ENCODE peak calls at places on chromosomes 13 and 19, in ten cellular contexts. One of them, this sample, is unnamed.

GRCh38 chr19:50693064-50693975 is 26.3 kb downstream of the SHANK1 start:
- DNase-seq in PC-3: no peak
- DNase-seq in CD8-positive, alpha-beta T cell: no peak
- DNase-seq in psoas muscle: peak; percentile 29
- DNase-seq in uterus: no peak
- DNase-seq in vagina: no peak
- DNase-seq in right atrium auricular region: no peak
- DNase-seq in aorta: no peak
- DNase-seq in heart right ventricle: no peak
- DNase-seq in sigmoid colon: no peak
- DNase-seq in this sample: no peak

GRCh38 chr19:13164370-13165090 is 14.3 kb downstream of the IER2 start:
- DNase-seq in PC-3: peak; percentile 75
- DNase-seq in right atrium auricular region: no peak
- DNase-seq in aorta: peak; percentile 72
- DNase-seq in uterus: peak; percentile 64
- DNase-seq in CD8-positive, alpha-beta T cell: no peak
- DNase-seq in heart right ventricle: peak; percentile 89
- DNase-seq in sigmoid colon: peak; percentile 77
- DNase-seq in vagina: no peak
- DNase-seq in psoas muscle: peak; percentile 78
- DNase-seq in this sample: no peak

GRCh38 chr13:77230560-77230959 is 96.3 kb downstream of the MYCBP2 start:
- DNase-seq in sigmoid colon: no peak
- DNase-seq in uterus: no peak
- DNase-seq in right atrium auricular region: no peak
- DNase-seq in aorta: no peak
- DNase-seq in PC-3: no peak
- DNase-seq in heart right ventricle: no peak
- DNase-seq in vagina: no peak
- DNase-seq in psoas muscle: no peak
- DNase-seq in CD8-positive, alpha-beta T cell: no peak
- DNase-seq in this sample: no peak

GRCh38 chr19:5572556-5573286 is 5.0 kb upstream of the TINCR start:
- DNase-seq in uterus: no peak
- DNase-seq in heart right ventricle: no peak
- DNase-seq in sigmoid colon: no peak
- DNase-seq in CD8-positive, alpha-beta T cell: no peak
- DNase-seq in right atrium auricular region: no peak
- DNase-seq in vagina: no peak
- DNase-seq in psoas muscle: no peak
- DNase-seq in PC-3: peak; percentile 53
- DNase-seq in aorta: no peak
- DNase-seq in this sample: no peak

GRCh38 chr13:75723927-75724326 is 87.8 kb downstream of the LMO7 start:
- DNase-seq in vagina: no peak
- DNase-seq in uterus: no peak
- DNase-seq in aorta: no peak
- DNase-seq in heart right ventricle: no peak
- DNase-seq in psoas muscle: no peak
- DNase-seq in right atrium auricular region: no peak
- DNase-seq in sigmoid colon: no peak
- DNase-seq in PC-3: no peak
- DNase-seq in CD8-positive, alpha-beta T cell: no peak
- DNase-seq in this sample: no peak

GRCh38 chr13:37074703-37075102 is 15.2 kb upstream of the SUPT20H start:
- DNase-seq in right atrium auricular region: no peak
- DNase-seq in CD8-positive, alpha-beta T cell: no peak
- DNase-seq in heart right ventricle: no peak
- DNase-seq in aorta: no peak
- DNase-seq in PC-3: peak; percentile 48
- DNase-seq in sigmoid colon: no peak
- DNase-seq in psoas muscle: no peak
- DNase-seq in vagina: no peak
- DNase-seq in uterus: no peak
- DNase-seq in this sample: no peak

GRCh38 chr19:861756-862528 is 2.5 kb downstream of the CFD start:
- DNase-seq in heart right ventricle: no peak
- DNase-seq in vagina: no peak
- DNase-seq in CD8-positive, alpha-beta T cell: peak; percentile 47
- DNase-seq in psoas muscle: peak; percentile 81
- DNase-seq in PC-3: peak; percentile 41
- DNase-seq in sigmoid colon: no peak
- DNase-seq in aorta: peak; percentile 72
- DNase-seq in uterus: no peak
- DNase-seq in right atrium auricular region: no peak
- DNase-seq in this sample: peak; percentile 60

GRCh38 chr13:111517641-111518010 is 197.2 kb downstream of the TEX29 start:
- DNase-seq in vagina: no peak
- DNase-seq in heart right ventricle: no peak
- DNase-seq in aorta: no peak
- DNase-seq in psoas muscle: no peak
- DNase-seq in CD8-positive, alpha-beta T cell: no peak
- DNase-seq in sigmoid colon: no peak
- DNase-seq in uterus: no peak
- DNase-seq in right atrium auricular region: no peak
- DNase-seq in PC-3: no peak
- DNase-seq in this sample: no peak

GRCh38 chr13:90105276-90105675 is 1242.2 kb upstream of the MIR17HG start:
- DNase-seq in heart right ventricle: no peak
- DNase-seq in psoas muscle: no peak
- DNase-seq in aorta: no peak
- DNase-seq in PC-3: peak; percentile 85
- DNase-seq in right atrium auricular region: no peak
- DNase-seq in sigmoid colon: no peak
- DNase-seq in vagina: no peak
- DNase-seq in uterus: no peak
- DNase-seq in CD8-positive, alpha-beta T cell: no peak
- DNase-seq in this sample: no peak

GRCh38 chr13:109867766-109868165 is 81.4 kb upstream of the IRS2 start:
- DNase-seq in vagina: no peak
- DNase-seq in psoas muscle: no peak
- DNase-seq in sigmoid colon: no peak
- DNase-seq in CD8-positive, alpha-beta T cell: no peak
- DNase-seq in right atrium auricular region: no peak
- DNase-seq in heart right ventricle: no peak
- DNase-seq in aorta: no peak
- DNase-seq in uterus: no peak
- DNase-seq in PC-3: no peak
- DNase-seq in this sample: no peak

GRCh38 chr19:10918359-10918758 is 10.1 kb downstream of the YIPF2 start:
- DNase-seq in PC-3: no peak
- DNase-seq in psoas muscle: no peak
- DNase-seq in heart right ventricle: no peak
- DNase-seq in sigmoid colon: no peak
- DNase-seq in aorta: no peak
- DNase-seq in vagina: no peak
- DNase-seq in right atrium auricular region: no peak
- DNase-seq in uterus: no peak
- DNase-seq in CD8-positive, alpha-beta T cell: no peak
- DNase-seq in this sample: no peak

GRCh38 chr13:42048625-42049453 is at the start of gene DGKH:
- DNase-seq in right atrium auricular region: peak; percentile 73
- DNase-seq in sigmoid colon: peak; percentile 92
- DNase-seq in CD8-positive, alpha-beta T cell: peak; percentile 23
- DNase-seq in psoas muscle: peak; percentile 86
- DNase-seq in aorta: peak; percentile 88
- DNase-seq in vagina: no peak
- DNase-seq in uterus: peak; percentile 85
- DNase-seq in PC-3: peak; percentile 61
- DNase-seq in heart right ventricle: peak; percentile 88
- DNase-seq in this sample: peak; percentile 43

GRCh38 chr19:18046066-18046718 is 38.2 kb downstream of the ARRDC2 start:
- DNase-seq in uterus: peak; percentile 24
- DNase-seq in CD8-positive, alpha-beta T cell: no peak
- DNase-seq in vagina: no peak
- DNase-seq in PC-3: peak; percentile 92
- DNase-seq in heart right ventricle: no peak
- DNase-seq in aorta: peak; percentile 56
- DNase-seq in right atrium auricular region: peak; percentile 71
- DNase-seq in psoas muscle: peak; percentile 68
- DNase-seq in sigmoid colon: no peak
- DNase-seq in this sample: no peak

GRCh38 chr19:49333426-49334288 is 1.5 kb upstream of the CD37 start:
- DNase-seq in aorta: peak; percentile 56
- DNase-seq in CD8-positive, alpha-beta T cell: peak; percentile 33
- DNase-seq in psoas muscle: no peak
- DNase-seq in sigmoid colon: no peak
- DNase-seq in heart right ventricle: no peak
- DNase-seq in PC-3: no peak
- DNase-seq in right atrium auricular region: no peak
- DNase-seq in uterus: no peak
- DNase-seq in vagina: no peak
- DNase-seq in this sample: peak; percentile 63

DNA sequence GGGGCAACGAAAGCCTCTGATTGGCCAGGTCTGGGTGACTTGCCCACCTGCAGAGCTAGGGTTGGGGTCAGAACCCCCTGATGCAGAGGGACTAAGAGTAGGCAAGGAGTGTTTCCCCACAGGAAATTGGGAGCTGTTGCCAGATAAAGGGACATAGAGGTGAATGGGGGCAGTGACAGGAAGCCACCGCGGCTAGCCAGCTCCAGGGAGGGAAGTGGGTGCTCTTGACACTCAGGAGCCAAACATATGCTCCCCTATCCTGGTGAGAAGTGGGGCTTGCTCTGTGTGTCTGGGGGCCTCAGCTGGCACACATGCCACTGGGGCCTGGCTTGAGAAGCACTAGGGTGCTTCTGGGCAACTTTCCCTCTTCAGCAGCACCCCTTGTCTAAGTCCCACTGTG is 26.0 kb downstream of the WDR88 start:
- DNase-seq in right atrium auricular region: no peak
- DNase-seq in heart right ventricle: no peak
- DNase-seq in sigmoid colon: no peak
- DNase-seq in vagina: no peak
- DNase-seq in PC-3: no peak
- DNase-seq in uterus: no peak
- DNase-seq in aorta: no peak
- DNase-seq in CD8-positive, alpha-beta T cell: no peak
- DNase-seq in psoas muscle: no peak
- DNase-seq in this sample: no peak
- H3K27ac ChIP-seq in right atrium auricular region: no peak overlapping the region
- H3K27ac ChIP-seq in heart right ventricle: no peak overlapping the region
- H3K27ac ChIP-seq in sigmoid colon: no peak overlapping the region
- H3K27ac ChIP-seq in vagina: no peak overlapping the region
- H3K27ac ChIP-seq in PC-3: no peak overlapping the region
- H3K27ac ChIP-seq in uterus: no peak overlapping the region
- H3K27ac ChIP-seq in aorta: no peak overlapping the region
- H3K27ac ChIP-seq in CD8-positive, alpha-beta T cell: no peak overlapping the region
- H3K27ac ChIP-seq in psoas muscle: no peak overlapping the region
- H3K27ac ChIP-seq in this sample: no peak overlapping the region

GRCh38 chr13:102277286-102277685 is 124.6 kb downstream of the FGF14 start:
- DNase-seq in CD8-positive, alpha-beta T cell: no peak
- DNase-seq in psoas muscle: peak; percentile 52
- DNase-seq in sigmoid colon: no peak
- DNase-seq in right atrium auricular region: no peak
- DNase-seq in uterus: peak; percentile 28
- DNase-seq in heart right ventricle: peak; percentile 29
- DNase-seq in aorta: peak; percentile 62
- DNase-seq in vagina: no peak
- DNase-seq in PC-3: no peak
- DNase-seq in this sample: no peak
- H3K36me3 ChIP-seq in CD8-positive, alpha-beta T cell: no peaks in the 10 kb centered on the region
- H3K36me3 ChIP-seq in psoas muscle: no peaks in the 10 kb centered on the region
- H3K36me3 ChIP-seq in sigmoid colon: no peaks in the 10 kb centered on the region
- H3K36me3 ChIP-seq in right atrium auricular region: no peaks in the 10 kb centered on the region
- H3K36me3 ChIP-seq in uterus: no peaks in the 10 kb centered on the region
- H3K36me3 ChIP-seq in heart right ventricle: no peaks in the 10 kb centered on the region
- H3K36me3 ChIP-seq in aorta: no peaks in the 10 kb centered on the region
- H3K36me3 ChIP-seq in vagina: no peaks in the 10 kb centered on the region
- H3K36me3 ChIP-seq in PC-3: no peaks in the 10 kb centered on the region
- H3K36me3 ChIP-seq in this sample: no peaks in the 10 kb centered on the region

GRCh38 chr19:4267901-4268815 is 10.9 kb upstream of the SHD start:
- DNase-seq in PC-3: no peak
- DNase-seq in vagina: no peak
- DNase-seq in uterus: no peak
- DNase-seq in right atrium auricular region: no peak
- DNase-seq in sigmoid colon: no peak
- DNase-seq in heart right ventricle: no peak
- DNase-seq in aorta: no peak
- DNase-seq in CD8-positive, alpha-beta T cell: no peak
- DNase-seq in psoas muscle: no peak
- DNase-seq in this sample: no peak
- H3K4me3 ChIP-seq in PC-3: no peak overlapping the region
- H3K4me3 ChIP-seq in vagina: no peak overlapping the region
- H3K4me3 ChIP-seq in uterus: no peak overlapping the region
- H3K4me3 ChIP-seq in right atrium auricular region: no peak overlapping the region
- H3K4me3 ChIP-seq in sigmoid colon: no peak overlapping the region
- H3K4me3 ChIP-seq in heart right ventricle: no peak overlapping the region
- H3K4me3 ChIP-seq in aorta: no peak overlapping the region
- H3K4me3 ChIP-seq in CD8-positive, alpha-beta T cell: no peak overlapping the region
- H3K4me3 ChIP-seq in psoas muscle: no peak overlapping the region
- H3K4me3 ChIP-seq in this sample: no peak overlapping the region

GRCh38 chr13:34164585-34164984 is 346.6 kb downstream of the RFC3 start:
- DNase-seq in heart right ventricle: no peak
- DNase-seq in uterus: no peak
- DNase-seq in vagina: no peak
- DNase-seq in aorta: no peak
- DNase-seq in PC-3: peak; percentile 19
- DNase-seq in right atrium auricular region: no peak
- DNase-seq in psoas muscle: no peak
- DNase-seq in sigmoid colon: no peak
- DNase-seq in CD8-positive, alpha-beta T cell: no peak
- DNase-seq in this sample: no peak

GRCh38 chr13:34161829-34162544 is 344.0 kb downstream of the RFC3 start:
- DNase-seq in heart right ventricle: no peak
- DNase-seq in right atrium auricular region: no peak
- DNase-seq in vagina: no peak
- DNase-seq in sigmoid colon: no peak
- DNase-seq in aorta: no peak
- DNase-seq in CD8-positive, alpha-beta T cell: no peak
- DNase-seq in psoas muscle: no peak
- DNase-seq in PC-3: peak; percentile 77
- DNase-seq in uterus: no peak
- DNase-seq in this sample: no peak

GRCh38 chr13:34166406-34166805 is 348.5 kb downstream of the RFC3 start:
- DNase-seq in psoas muscle: no peak
- DNase-seq in aorta: no peak
- DNase-seq in PC-3: no peak
- DNase-seq in heart right ventricle: no peak
- DNase-seq in vagina: no peak
- DNase-seq in uterus: no peak
- DNase-seq in right atrium auricular region: no peak
- DNase-seq in sigmoid colon: no peak
- DNase-seq in CD8-positive, alpha-beta T cell: no peak
- DNase-seq in this sample: no peak

GRCh38 chr13:34162545-34162936 is 344.6 kb downstream of the RFC3 start:
- DNase-seq in PC-3: no peak
- DNase-seq in sigmoid colon: no peak
- DNase-seq in CD8-positive, alpha-beta T cell: no peak
- DNase-seq in psoas muscle: no peak
- DNase-seq in vagina: no peak
- DNase-seq in uterus: no peak
- DNase-seq in right atrium auricular region: no peak
- DNase-seq in aorta: no peak
- DNase-seq in heart right ventricle: no peak
- DNase-seq in this sample: no peak

DNA sequence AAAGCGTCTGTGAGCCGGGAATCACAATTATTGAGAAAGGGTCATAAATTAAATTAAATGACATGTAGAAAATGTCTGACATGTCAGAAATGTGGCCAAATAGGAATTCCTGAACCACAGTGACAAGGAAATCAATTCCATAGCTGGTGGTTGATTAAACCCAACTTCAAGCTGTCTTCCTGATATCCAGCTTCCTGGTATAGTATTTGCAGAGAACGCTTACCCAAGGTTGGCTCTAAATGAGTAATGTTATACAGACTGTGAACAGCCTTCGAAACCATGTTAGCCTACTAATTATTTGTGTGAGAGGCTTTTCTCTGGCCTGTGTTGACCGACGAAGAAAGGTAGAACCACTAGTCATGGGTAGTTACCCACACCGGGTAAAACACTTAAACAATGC is 347.2 kb downstream of the RFC3 start:
- DNase-seq in right atrium auricular region: no peak
- DNase-seq in psoas muscle: no peak
- DNase-seq in PC-3: no peak
- DNase-seq in vagina: no peak
- DNase-seq in aorta: no peak
- DNase-seq in sigmoid colon: no peak
- DNase-seq in uterus: no peak
- DNase-seq in CD8-positive, alpha-beta T cell: no peak
- DNase-seq in heart right ventricle: no peak
- DNase-seq in this sample: no peak
- H3K27ac ChIP-seq in right atrium auricular region: no peak overlapping the region
- H3K27ac ChIP-seq in psoas muscle: no peak overlapping the region
- H3K27ac ChIP-seq in PC-3: no peak overlapping the region
- H3K27ac ChIP-seq in vagina: no peak overlapping the region
- H3K27ac ChIP-seq in aorta: no peak overlapping the region
- H3K27ac ChIP-seq in sigmoid colon: no peak overlapping the region
- H3K27ac ChIP-seq in uterus: no peak overlapping the region
- H3K27ac ChIP-seq in CD8-positive, alpha-beta T cell: no peak overlapping the region
- H3K27ac ChIP-seq in heart right ventricle: no peak overlapping the region
- H3K27ac ChIP-seq in this sample: no peak overlapping the region